ENCODE peak calls at places on chromosomes 16 and 17, in eight cellular contexts. N is fibroblast of the conjunctiva; Z is endothelial cell; D is stimulated activated naive CD8-positive, alpha-beta T cell treated with anti-CD3 and anti-CD28 coated beads, Interleukin-15, amount 100 ng/mL, for 72 hours; O is naive thymus-derived CD4-positive, alpha-beta T cell; B is gastrocnemius medialis; A is choroid plexus epithelial cell; C is HS-5. V is an unnamed sample.

GRCh38 chr17:42266918-42267766 is 9.0 kb downstream of the STAT5B start:
- DNase-seq in N (no peak), Z (no peak), D (peak), O (peak), B (peak), A (peak), C (peak), V (peak)

GRCh38 chr17:41428591-41429326 is 4.4 kb upstream of the KRT37 start:
- DNase-seq in N (no peak), Z (no peak), D (no peak), O (no peak), B (no peak), A (no peak), C (no peak), V (no peak)

GRCh38 chr16:67456383-67457140 is 24.4 kb downstream of the ATP6V0D1 start:
- DNase-seq in N (no peak), Z (no peak), D (no peak), O (no peak), B (peak), A (peak), C (no peak), V (no peak)

GRCh38 chr17:57210224-57210553 is 46.1 kb upstream of the MSI2 start:
- DNase-seq in N (no peak), Z (no peak), D (no peak), O (no peak), B (no peak), A (no peak), C (no peak), V (no peak)

GRCh38 chr16:50326835-50327465 is 41.8 kb downstream of the BRD7 start:
- DNase-seq in N (peak), Z (no peak), D (peak), O (peak), B (no peak), A (peak), C (no peak), V (peak)

GRCh38 chr17:68513932-68514331 is 1.7 kb downstream of the PRKAR1A start:
- DNase-seq in N (no peak), Z (no peak), D (no peak), O (no peak), B (no peak), A (no peak), C (no peak), V (no peak)

GRCh38 chr17:48915459-48916282 is 7.5 kb downstream of the UBE2Z start:
- DNase-seq in N (peak), Z (no peak), D (peak), O (no peak), B (no peak), A (peak), C (peak), V (peak)

GRCh38 chr16:81920498-81920897 is 90.8 kb downstream of the SDR42E1 start:
- DNase-seq in N (no peak), Z (no peak), D (no peak), O (no peak), B (no peak), A (no peak), C (no peak), V (no peak)

GRCh38 chr17:20203761-20204263 is 194.7 kb downstream of the SPECC1 start:
- DNase-seq in N (no peak), Z (no peak), D (no peak), O (no peak), B (no peak), A (no peak), C (no peak), V (no peak)

GRCh38 chr17:3433741-3434140 is at the start of gene OR1E2:
- DNase-seq in N (no peak), Z (no peak), D (no peak), O (no peak), B (no peak), A (no peak), C (no peak), V (no peak)

GRCh38 chr17:32822996-32823395 is 53.9 kb downstream of the MYO1D start:
- DNase-seq in N (no peak), Z (no peak), D (no peak), O (no peak), B (no peak), A (peak), C (no peak), V (no peak)

GRCh38 chr16:81532491-81533174 is 88.0 kb downstream of the CMIP start:
- DNase-seq in N (no peak), Z (no peak), D (no peak), O (no peak), B (no peak), A (no peak), C (no peak), V (no peak)

GRCh38 chr17:79668344-79669250 is 57.7 kb upstream of the RBFOX3 start:
- DNase-seq in N (no peak), Z (no peak), D (no peak), O (no peak), B (no peak), A (no peak), C (no peak), V (no peak)

GRCh38 chr16:25838724-25839186 is 147.0 kb downstream of the HS3ST4 start:
- DNase-seq in N (peak), Z (peak), D (peak), O (peak), B (no peak), A (peak), C (no peak), V (peak)

GRCh38 chr16:29665294-29666077 is 2.4 kb downstream of the SPN start:
- DNase-seq in N (no peak), Z (no peak), D (no peak), O (peak), B (no peak), A (no peak), C (no peak), V (no peak)

GRCh38 chr17:8120520-8121443 is 2.5 kb upstream of the ALOXE3 start:
- DNase-seq in N (no peak), Z (peak), D (peak), O (no peak), B (no peak), A (peak), C (no peak), V (peak)

GRCh38 chr17:39970157-39970692 is 7.4 kb downstream of the GSDMA start:
- DNase-seq in N (no peak), Z (no peak), D (no peak), O (no peak), B (no peak), A (no peak), C (no peak), V (no peak)

GRCh38 chr17:73851921-73852320 is 207.7 kb upstream of the SDK2 start:
- DNase-seq in N (no peak), Z (no peak), D (no peak), O (no peak), B (no peak), A (no peak), C (no peak), V (no peak)

GRCh38 chr17:2904135-2904534 is 107.9 kb downstream of the RAP1GAP2 start:
- DNase-seq in N (no peak), Z (no peak), D (no peak), O (no peak), B (no peak), A (no peak), C (no peak), V (no peak)

GRCh38 chr16:67884684-67885083 is at the start of gene NRN1L:
- DNase-seq in N (peak), Z (peak), D (no peak), O (no peak), B (peak), A (peak), C (no peak), V (no peak)

GRCh38 chr17:39197380-39198185 is at the start of gene CACNB1:
- DNase-seq in N (peak), Z (peak), D (peak), O (peak), B (peak), A (peak), C (no peak), V (peak)

GRCh38 chr17:8326591-8327583 is 12.8 kb upstream of the ODF4 start:
- DNase-seq in N (no peak), Z (peak), D (peak), O (peak), B (no peak), A (peak), C (no peak), V (no peak)

GRCh38 chr16:81265658-81266451 is 27.4 kb downstream of the BCO1 start:
- DNase-seq in N (peak), Z (no peak), D (no peak), O (no peak), B (peak), A (peak), C (no peak), V (no peak)

GRCh38 chr17:44112284-44113280 is 10.9 kb downstream of the HDAC5 start:
- DNase-seq in N (no peak), Z (no peak), D (no peak), O (no peak), B (peak), A (no peak), C (no peak), V (no peak)

GRCh38 chr17:63423251-63423950 is 22.7 kb downstream of the CYB561 start:
- DNase-seq in N (no peak), Z (no peak), D (no peak), O (no peak), B (no peak), A (no peak), C (no peak), V (no peak)

GRCh38 chr17:2749784-2750181 is 331 bp upstream of the CCDC92B start:
- DNase-seq in N (peak), Z (peak), D (peak), O (peak), B (peak), A (peak), C (no peak), V (peak)